ENCODE peak calls at places on chromosomes 13 and 19, in six cellular contexts. W is K562, Z is HCT116, J is NT2/D1, S is HepG2, M is GM12878. U is an unnamed sample.

GRCh38 chr13:110950819-110951570 is 36.1 kb upstream of the ANKRD10 start:
- DNase-seq in W (no peak), Z (no peak), J (no peak), S (no peak), M (no peak), U (peak; percentile 22)

GRCh38 chr19:2509096-2509495 is 33.2 kb downstream of the GADD45B start:
- DNase-seq in W (no peak), Z (no peak), J (no peak), S (no peak), M (no peak), U (no peak)

GRCh38 chr13:110593430-110594130 is 21.8 kb upstream of the NAXD start:
- DNase-seq in W (peak; percentile 61), Z (peak; percentile 50), J (no peak), S (peak; percentile 65), M (no peak), U (no peak)

GRCh38 chr13:79108914-79109643 is 297.0 kb downstream of the RBM26 start:
- DNase-seq in W (no peak), Z (no peak), J (no peak), S (no peak), M (peak; percentile 16), U (no peak)

GRCh38 chr19:18613589-18614234 is 1.0 kb downstream of the TMEM59L start:
- DNase-seq in W (no peak), Z (no peak), J (no peak), S (no peak), M (no peak), U (no peak)

GRCh38 chr13:29548722-29549446 is 46.6 kb downstream of the SLC7A1 start:
- DNase-seq in W (no peak), Z (no peak), J (no peak), S (no peak), M (no peak), U (no peak)

GRCh38 chr13:31980842-31981241 is 50.7 kb upstream of the FRY start:
- DNase-seq in W (no peak), Z (no peak), J (no peak), S (no peak), M (no peak), U (no peak)

GRCh38 chr13:106151056-106151699 is 384.3 kb downstream of the EFNB2 start:
- DNase-seq in W (no peak), Z (peak; percentile 87), J (peak; percentile 39), S (no peak), M (no peak), U (peak; percentile 15)

GRCh38 chr13:76331948-76332712 is 554.1 kb downstream of the KCTD12 start:
- DNase-seq in W (no peak), Z (no peak), J (no peak), S (no peak), M (no peak), U (no peak)

GRCh38 chr13:47076536-47076935 is 179.7 kb upstream of the HTR2A start:
- DNase-seq in W (no peak), Z (no peak), J (no peak), S (no peak), M (no peak), U (no peak)

GRCh38 chr13:110575322-110576069 is 14.0 kb upstream of the RAB20 start:
- DNase-seq in W (peak; percentile 42), Z (no peak), J (peak; percentile 6), S (peak; percentile 20), M (peak; percentile 43), U (no peak)

GRCh38 chr13:21069561-21070004 is 8.2 kb upstream of the LATS2 start:
- DNase-seq in W (no peak), Z (no peak), J (no peak), S (peak; percentile 63), M (no peak), U (no peak)

GRCh38 chr13:103187621-103188020 is 121.4 kb upstream of the SLC10A2 start:
- DNase-seq in W (no peak), Z (no peak), J (no peak), S (no peak), M (no peak), U (no peak)

GRCh38 chr13:99384468-99384867 is 77.3 kb upstream of the GPR183 start:
- DNase-seq in W (no peak), Z (no peak), J (no peak), S (no peak), M (no peak), U (no peak)

GRCh38 chr13:27770809-27771208 is 21.5 kb upstream of the GSX1 start:
- DNase-seq in W (peak; percentile 11), Z (peak; percentile 31), J (no peak), S (peak; percentile 42), M (no peak), U (no peak)

GRCh38 chr13:95524270-95524901 is 28.1 kb upstream of the CLDN10 start:
- DNase-seq in W (no peak), Z (no peak), J (no peak), S (no peak), M (no peak), U (no peak)
- TF ChIP-seq ZNF274 in W (no peak), Z (no peak), J (no peak), S (no peak), M (no peak), U (no peak)

GRCh38 chr13:42492372-42492920 is 81.5 kb upstream of the TNFSF11 start:
- DNase-seq in W (no peak), Z (no peak), J (no peak), S (no peak), M (no peak), U (no peak)
- TF ChIP-seq ZNF274 in W (no peak), Z (no peak), J (no peak), S (no peak), M (no peak), U (no peak)

GRCh38 chr13:98278068-98278619 is 101.1 kb upstream of the RNF113B start:
- DNase-seq in W (no peak), Z (no peak), J (no peak), S (no peak), M (no peak), U (no peak)

GRCh38 chr13:98275711-98276171 is 98.7 kb upstream of the RNF113B start:
- DNase-seq in W (no peak), Z (no peak), J (no peak), S (no peak), M (no peak), U (no peak)

GRCh38 chr13:98276486-98276885 is 99.4 kb upstream of the RNF113B start:
- DNase-seq in W (no peak), Z (no peak), J (no peak), S (no peak), M (no peak), U (no peak)

GRCh38 chr13:98280176-98280510 is 103.1 kb upstream of the RNF113B start:
- DNase-seq in W (no peak), Z (no peak), J (no peak), S (no peak), M (no peak), U (no peak)

GRCh38 chr13:98279473-98280175 is 102.6 kb upstream of the RNF113B start:
- DNase-seq in W (no peak), Z (no peak), J (no peak), S (no peak), M (peak; percentile 41), U (no peak)
- TF ChIP-seq ZNF274 in W (no peak), Z (no peak), J (no peak), S (no peak), M (no peak), U (no peak)

GRCh38 chr13:37716395-37716794 is 117.8 kb upstream of the POSTN start:
- DNase-seq in W (no peak), Z (no peak), J (no peak), S (no peak), M (no peak), U (no peak)

GRCh38 chr13:37716796-37717195 is 118.2 kb upstream of the POSTN start:
- DNase-seq in W (no peak), Z (no peak), J (no peak), S (no peak), M (no peak), U (no peak)

DNA sequence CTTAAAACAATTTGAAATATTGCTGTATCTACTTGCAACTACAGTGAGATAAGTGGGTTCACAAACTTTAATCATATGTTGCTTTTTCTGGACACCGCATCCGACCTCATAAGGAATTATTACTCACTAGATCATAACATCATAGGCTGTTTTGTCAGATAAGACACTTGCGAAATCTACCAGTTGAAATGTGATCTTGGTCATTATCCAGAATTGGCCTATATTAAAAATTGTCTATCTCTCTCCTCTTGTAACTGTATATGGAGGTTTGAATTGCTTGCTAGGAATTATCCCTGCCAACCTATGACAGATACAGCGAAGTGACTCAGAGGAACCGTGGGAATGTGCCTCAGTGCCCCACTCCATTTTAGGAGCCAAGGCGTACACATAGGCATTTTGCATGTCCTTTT is 117.0 kb upstream of the POSTN start:
- DNase-seq in W (no peak), Z (no peak), J (no peak), S (no peak), M (no peak), U (no peak)
- TF ChIP-seq ZNF274 in W (no peak), Z (no peak), J (no peak), S (no peak), M (no peak), U (no peak)

GRCh38 chr19:35498984-35499383 is 8.7 kb upstream of the KRTDAP start:
- DNase-seq in W (no peak), Z (no peak), J (no peak), S (no peak), M (no peak), U (no peak)

GRCh38 chr19:35495107-35496064 is 5.1 kb upstream of the KRTDAP start:
- DNase-seq in W (peak; percentile 85), Z (peak; percentile 35), J (no peak), S (peak; percentile 54), M (no peak), U (no peak)

GRCh38 chr19:35498220-35498619 is 8.0 kb upstream of the KRTDAP start:
- DNase-seq in W (no peak), Z (no peak), J (no peak), S (no peak), M (no peak), U (no peak)

GRCh38 chr19:35500611-35501010 is 10.3 kb upstream of the KRTDAP start:
- DNase-seq in W (no peak), Z (no peak), J (no peak), S (no peak), M (no peak), U (no peak)

GRCh38 chr19:35497406-35497805 is 7.1 kb upstream of the KRTDAP start:
- DNase-seq in W (no peak), Z (no peak), J (no peak), S (no peak), M (no peak), U (no peak)
- TF ChIP-seq ZNF274 in W (no peak), Z (no peak), J (no peak), S (no peak), M (no peak), U (no peak)

GRCh38 chr13:58977085-58977484 is 1186.6 kb downstream of the DIAPH3 start:
- DNase-seq in W (no peak), Z (no peak), J (no peak), S (no peak), M (no peak), U (no peak)
- TF ChIP-seq ZNF274 in W (no peak), Z (no peak), J (no peak), S (no peak), M (no peak), U (no peak)